ENCODE peak calls at places on chromosomes 7 and 10, in nine cellular contexts. S, V, Y, I, B, T, O, W and R are unnamed samples. For H3K4me1, the result is how much of the 10 kb centered on the place peaks cover.

GRCh38 chr7:20219446-20220292 is 2.5 kb upstream of the MACC1 start:
- DNase-seq in S (peak), V (peak), Y (peak), I (peak), B (peak), T (no peak), O (peak), W (peak), R (no peak)

GRCh38 chr7:90596745-90597526 is 815 bp downstream of the CDK14 start:
- DNase-seq in S (no peak), V (peak), Y (no peak), I (peak), B (no peak), T (peak), O (no peak), W (peak), R (no peak)

GRCh38 chr7:14902589-14902963 is at the start of gene DGKB:
- DNase-seq in S (no peak), V (peak), Y (no peak), I (peak), B (no peak), T (peak), O (no peak), W (peak), R (no peak)

GRCh38 chr10:26485150-26485941 is 47.2 kb downstream of the APBB1IP start:
- DNase-seq in S (no peak), V (no peak), Y (no peak), I (peak), B (no peak), T (no peak), O (no peak), W (no peak), R (no peak)

GRCh38 chr10:77036993-77037734 is 600.4 kb downstream of the KCNMA1 start:
- DNase-seq in S (no peak), V (no peak), Y (no peak), I (peak), B (no peak), T (peak), O (no peak), W (no peak), R (no peak)

GRCh38 chr7:85396676-85397075 is 209.8 kb upstream of the SEMA3D start:
- DNase-seq in S (no peak), V (no peak), Y (no peak), I (no peak), B (no peak), T (no peak), O (no peak), W (no peak), R (no peak)

GRCh38 chr10:46226900-46227558 is 59.8 kb upstream of the ANTXRL start:
- DNase-seq in S (no peak), V (no peak), Y (no peak), I (no peak), B (peak), T (no peak), O (no peak), W (no peak), R (no peak)

GRCh38 chr10:70462349-70462984 is 16.1 kb upstream of the PALD1 start:
- DNase-seq in S (peak), V (no peak), Y (peak), I (no peak), B (peak), T (peak), O (peak), W (peak), R (no peak)

GRCh38 chr7:70472580-70473239 is 659.2 kb upstream of the GALNT17 start:
- DNase-seq in S (no peak), V (no peak), Y (no peak), I (no peak), B (no peak), T (peak), O (no peak), W (peak), R (no peak)

GRCh38 chr10:46307281-46308112 is 20.7 kb downstream of the ANTXRL start:
- DNase-seq in S (no peak), V (no peak), Y (no peak), I (no peak), B (no peak), T (no peak), O (no peak), W (no peak), R (no peak)

GRCh38 chr7:152336754-152337368 is 98.9 kb downstream of the KMT2C start:
- DNase-seq in S (peak), V (peak), Y (no peak), I (peak), B (no peak), T (peak), O (no peak), W (peak), R (peak)

GRCh38 chr10:61931620-61932332 is 30.3 kb downstream of the ARID5B start:
- DNase-seq in S (no peak), V (no peak), Y (peak), I (no peak), B (no peak), T (no peak), O (no peak), W (no peak), R (no peak)

GRCh38 chr10:101301111-101301731 is 52.7 kb upstream of the BTRC start:
- DNase-seq in S (peak), V (peak), Y (peak), I (peak), B (peak), T (no peak), O (no peak), W (no peak), R (no peak)

GRCh38 chr10:98400482-98400881 is 14.5 kb downstream of the PYROXD2 start:
- DNase-seq in S (no peak), V (peak), Y (no peak), I (peak), B (no peak), T (no peak), O (no peak), W (peak), R (no peak)

GRCh38 chr10:49571419-49571818 is 32.5 kb upstream of the ERCC6 start:
- DNase-seq in S (no peak), V (peak), Y (no peak), I (no peak), B (no peak), T (no peak), O (no peak), W (no peak), R (no peak)

GRCh38 chr7:136530831-136531230 is 337.6 kb upstream of the CHRM2 start:
- DNase-seq in S (no peak), V (no peak), Y (no peak), I (no peak), B (no peak), T (peak), O (no peak), W (no peak), R (no peak)

GRCh38 chr10:52782554-52782953 is 10.0 kb upstream of the MBL2 start:
- DNase-seq in S (no peak), V (no peak), Y (no peak), I (no peak), B (no peak), T (no peak), O (no peak), W (no peak), R (no peak)

GRCh38 chr7:132650498-132650897 is 74.2 kb upstream of the PLXNA4 start:
- DNase-seq in S (no peak), V (peak), Y (no peak), I (peak), B (no peak), T (no peak), O (no peak), W (peak), R (no peak)

GRCh38 chr7:47627580-47628283 is 45.8 kb upstream of the TNS3 start:
- DNase-seq in S (no peak), V (no peak), Y (no peak), I (no peak), B (no peak), T (no peak), O (no peak), W (no peak), R (no peak)

GRCh38 chr7:2438181-2438580 is 34.8 kb downstream of the CHST12 start:
- DNase-seq in S (no peak), V (no peak), Y (no peak), I (no peak), B (no peak), T (no peak), O (no peak), W (no peak), R (no peak)

GRCh38 chr7:72335561-72336381 is 76.4 kb downstream of the CALN1 start:
- DNase-seq in S (no peak), V (no peak), Y (no peak), I (no peak), B (no peak), T (peak), O (no peak), W (no peak), R (no peak)
- H3K4me3 ChIP-seq in S (peak), V (no peak), Y (no peak), I (peak), B (no peak), T (no peak), O (no peak), W (no peak), R (no peak)

DNA sequence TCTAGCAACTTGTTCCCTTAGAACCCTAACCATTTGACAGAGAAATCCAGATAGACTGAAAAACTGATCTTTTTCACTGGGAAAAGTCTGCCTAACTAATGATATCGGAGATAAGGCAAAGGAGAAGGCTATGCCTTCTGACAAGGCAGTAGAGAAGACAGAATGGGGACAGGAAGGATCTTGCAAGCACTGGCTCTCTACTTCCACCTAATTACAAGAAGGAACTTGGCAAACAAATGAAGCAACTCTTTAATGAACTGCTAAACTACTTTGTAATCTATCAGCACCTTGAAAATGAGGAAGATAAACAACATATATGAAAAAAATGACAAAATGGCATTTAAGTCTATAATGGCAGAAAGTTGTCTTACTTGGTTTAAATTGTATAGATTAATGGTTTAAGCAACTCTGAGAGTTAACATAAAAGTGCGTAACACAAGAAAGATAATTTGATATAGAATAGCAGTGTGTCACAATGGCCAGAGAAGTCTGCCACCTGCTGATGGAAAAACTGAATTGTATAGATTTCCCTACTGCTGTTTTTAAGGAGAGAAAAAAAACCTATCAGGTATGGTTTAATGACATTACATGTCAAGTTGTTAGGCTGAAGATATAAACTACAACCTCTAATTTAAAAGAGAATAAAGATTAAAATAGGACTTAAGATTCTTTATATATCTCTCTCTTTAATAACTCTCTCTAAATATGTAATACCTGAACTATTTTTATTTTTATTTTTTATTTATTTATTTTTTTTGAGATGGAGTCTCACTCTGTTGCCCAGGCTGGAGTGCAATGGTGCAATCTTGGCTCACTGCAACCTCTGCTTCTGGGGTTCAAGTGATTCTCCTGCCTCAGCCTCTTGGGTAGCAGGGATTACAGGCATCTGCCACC is 11.9 kb downstream of the NT5C3A start:
- DNase-seq in S (no peak), V (peak), Y (no peak), I (peak), B (no peak), T (peak), O (no peak), W (peak), R (no peak)
- H3K4me1 ChIP-seq in S (under half), V (under half), Y (under half), I (under half), B (under half), T (under half), O (under half), W (under half), R (under half)

GRCh38 chr10:65570143-65571010 is 1355.5 kb upstream of the LRRTM3 start:
- DNase-seq in S (no peak), V (peak), Y (peak), I (peak), B (peak), T (peak), O (no peak), W (no peak), R (no peak)
- H3K4me3 ChIP-seq in S (no peak), V (peak), Y (peak), I (peak), B (peak), T (peak), O (no peak), W (peak), R (no peak)

DNA sequence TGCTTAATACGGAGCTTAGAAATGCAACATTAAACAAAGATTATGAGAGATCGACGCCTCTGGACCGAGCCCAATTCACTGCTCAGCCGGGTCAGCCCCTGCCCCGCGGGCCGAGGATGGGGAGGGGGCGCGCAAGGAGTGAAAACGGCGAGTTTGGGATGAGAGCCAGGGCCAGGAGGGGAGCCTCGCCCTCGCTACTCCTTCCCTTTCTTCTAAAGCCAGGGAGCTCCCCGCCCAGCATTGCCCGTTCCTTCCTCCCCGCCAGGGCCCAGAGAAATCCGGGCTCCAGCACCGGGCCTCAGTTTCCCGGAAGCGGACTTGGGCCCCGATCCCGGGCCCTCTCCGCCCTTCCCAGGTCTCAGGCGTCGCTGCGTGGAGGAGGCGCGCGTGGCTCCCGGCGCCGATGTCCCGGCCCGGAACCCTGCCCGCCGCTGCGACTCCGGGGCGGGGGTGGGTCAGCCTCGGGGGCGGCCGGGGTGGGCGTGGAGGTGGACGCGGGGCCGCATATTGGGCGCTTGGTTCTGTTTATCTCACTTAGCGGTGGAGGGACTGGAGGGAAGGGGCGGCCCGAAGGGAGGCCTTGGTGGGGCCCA is 8.3 kb downstream of the UNCX start:
- DNase-seq in S (no peak), V (no peak), Y (no peak), I (no peak), B (no peak), T (no peak), O (no peak), W (no peak), R (no peak)
- H3K4me1 ChIP-seq in S (under half), V (under half), Y (under half), I (under half), B (under half), T (under half), O (under half), W (under half), R (under half)